ENCODE peak calls at places on chromosomes 2 and 18, in five cellular contexts. One of them, this sample, is unnamed.

GRCh38 chr2:224594840-224595239 is 9.7 kb upstream of the CUL3 start:
- DNase-seq in MM.1S: no peak
- DNase-seq in neuronal stem cell: no peak
- DNase-seq in IMR-90: peak
- DNase-seq in PC-3: peak
- DNase-seq in this sample: no peak

GRCh38 chr2:46993501-46993900 is 77.9 kb upstream of the MCFD2 start:
- DNase-seq in MM.1S: no peak
- DNase-seq in neuronal stem cell: no peak
- DNase-seq in IMR-90: no peak
- DNase-seq in PC-3: no peak
- DNase-seq in this sample: no peak

GRCh38 chr2:36339819-36340218 is 15.8 kb upstream of the CRIM1 start:
- DNase-seq in MM.1S: no peak
- DNase-seq in neuronal stem cell: no peak
- DNase-seq in IMR-90: peak
- DNase-seq in PC-3: no peak
- DNase-seq in this sample: no peak

GRCh38 chr2:215577356-215577755 is 141.5 kb upstream of the FN1 start:
- DNase-seq in MM.1S: no peak
- DNase-seq in neuronal stem cell: no peak
- DNase-seq in IMR-90: peak
- DNase-seq in PC-3: peak
- DNase-seq in this sample: no peak

GRCh38 chr2:147165682-147166081 is 679.1 kb upstream of the ACVR2A start:
- DNase-seq in MM.1S: no peak
- DNase-seq in neuronal stem cell: no peak
- DNase-seq in IMR-90: no peak
- DNase-seq in PC-3: no peak
- DNase-seq in this sample: no peak

GRCh38 chr2:110770696-110771425 is 38.5 kb downstream of the ACOXL start:
- DNase-seq in MM.1S: no peak
- DNase-seq in neuronal stem cell: peak
- DNase-seq in IMR-90: peak
- DNase-seq in PC-3: peak
- DNase-seq in this sample: no peak

GRCh38 chr2:241751152-241751551 is 16.7 kb downstream of the D2HGDH start:
- DNase-seq in MM.1S: no peak
- DNase-seq in neuronal stem cell: no peak
- DNase-seq in IMR-90: no peak
- DNase-seq in PC-3: no peak
- DNase-seq in this sample: no peak

GRCh38 chr2:217261452-217261851 is 401.6 kb upstream of the TNP1 start:
- DNase-seq in MM.1S: no peak
- DNase-seq in neuronal stem cell: no peak
- DNase-seq in IMR-90: peak
- DNase-seq in PC-3: no peak
- DNase-seq in this sample: no peak

GRCh38 chr2:14745288-14746076 is 113.0 kb downstream of the LRATD1 start:
- DNase-seq in MM.1S: no peak
- DNase-seq in neuronal stem cell: no peak
- DNase-seq in IMR-90: no peak
- DNase-seq in PC-3: no peak
- DNase-seq in this sample: no peak

GRCh38 chr18:13264986-13265900 is 46.7 kb downstream of the LDLRAD4 start:
- DNase-seq in MM.1S: no peak
- DNase-seq in neuronal stem cell: no peak
- DNase-seq in IMR-90: no peak
- DNase-seq in PC-3: no peak
- DNase-seq in this sample: peak

GRCh38 chr2:230751062-230751461 is 38.4 kb downstream of the CAB39 start:
- DNase-seq in MM.1S: no peak
- DNase-seq in neuronal stem cell: no peak
- DNase-seq in IMR-90: peak
- DNase-seq in PC-3: peak
- DNase-seq in this sample: no peak

GRCh38 chr2:61887684-61888303 is 662 bp downstream of the CCT4 start:
- DNase-seq in MM.1S: peak
- DNase-seq in neuronal stem cell: peak
- DNase-seq in IMR-90: peak
- DNase-seq in PC-3: peak
- DNase-seq in this sample: no peak

DNA sequence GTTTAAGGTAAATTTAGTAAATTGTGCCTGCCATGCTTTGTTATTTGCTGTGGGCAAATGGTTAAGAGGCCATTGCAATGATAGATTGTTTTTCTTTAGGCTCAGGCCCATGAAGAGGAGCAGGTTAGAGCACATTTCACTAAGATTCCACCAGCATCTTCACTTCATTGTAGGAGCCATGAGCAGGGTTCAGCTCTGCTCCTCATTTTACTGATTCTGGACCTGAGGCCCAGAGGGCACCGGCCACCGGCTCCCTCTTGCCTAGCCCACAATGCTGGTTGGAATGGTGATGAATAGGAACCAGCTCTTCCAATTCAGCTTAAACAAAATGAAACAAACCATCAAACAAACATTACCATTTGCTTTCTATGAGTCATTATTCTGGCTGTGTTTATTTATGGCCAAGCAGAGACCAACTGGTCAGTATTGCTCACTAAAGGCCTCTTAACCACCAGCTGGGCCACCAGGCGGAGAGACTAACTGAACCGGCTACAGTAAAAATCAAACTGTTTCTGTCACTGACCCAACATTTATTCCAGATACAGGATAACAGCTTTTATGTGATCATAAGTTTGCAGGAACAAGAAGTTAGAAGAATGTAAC is 176.7 kb downstream of the MTX2 start:
- DNase-seq in MM.1S: no peak
- DNase-seq in neuronal stem cell: no peak
- DNase-seq in IMR-90: peak
- DNase-seq in PC-3: peak
- DNase-seq in this sample: no peak
- H3K9ac ChIP-seq in MM.1S: no peak
- H3K9ac ChIP-seq in neuronal stem cell: no peak
- H3K9ac ChIP-seq in IMR-90: no peak
- H3K9ac ChIP-seq in PC-3: peak
- H3K9ac ChIP-seq in this sample: no peak

GRCh38 chr18:76565238-76566173 is 70.5 kb upstream of the ZNF516 start:
- DNase-seq in MM.1S: peak
- DNase-seq in neuronal stem cell: peak
- DNase-seq in IMR-90: peak
- DNase-seq in PC-3: peak
- DNase-seq in this sample: peak
- H3K9ac ChIP-seq in MM.1S: no peak
- H3K9ac ChIP-seq in neuronal stem cell: no peak
- H3K9ac ChIP-seq in IMR-90: peak
- H3K9ac ChIP-seq in PC-3: no peak
- H3K9ac ChIP-seq in this sample: peak

GRCh38 chr2:127154985-127155650 is 48.2 kb upstream of the BIN1 start:
- DNase-seq in MM.1S: no peak
- DNase-seq in neuronal stem cell: no peak
- DNase-seq in IMR-90: peak
- DNase-seq in PC-3: no peak
- DNase-seq in this sample: peak

GRCh38 chr2:127154396-127154795 is 47.4 kb upstream of the BIN1 start:
- DNase-seq in MM.1S: no peak
- DNase-seq in neuronal stem cell: no peak
- DNase-seq in IMR-90: no peak
- DNase-seq in PC-3: no peak
- DNase-seq in this sample: no peak

GRCh38 chr2:127157651-127158460 is 50.9 kb upstream of the BIN1 start:
- DNase-seq in MM.1S: no peak
- DNase-seq in neuronal stem cell: peak
- DNase-seq in IMR-90: no peak
- DNase-seq in PC-3: no peak
- DNase-seq in this sample: no peak

GRCh38 chr2:127157114-127157513 is 50.2 kb upstream of the BIN1 start:
- DNase-seq in MM.1S: no peak
- DNase-seq in neuronal stem cell: no peak
- DNase-seq in IMR-90: no peak
- DNase-seq in PC-3: no peak
- DNase-seq in this sample: no peak

GRCh38 chr2:127155901-127156300 is 48.9 kb upstream of the BIN1 start:
- DNase-seq in MM.1S: no peak
- DNase-seq in neuronal stem cell: no peak
- DNase-seq in IMR-90: peak
- DNase-seq in PC-3: no peak
- DNase-seq in this sample: peak
- H3K9ac ChIP-seq in MM.1S: no peak
- H3K9ac ChIP-seq in neuronal stem cell: no peak
- H3K9ac ChIP-seq in IMR-90: no peak
- H3K9ac ChIP-seq in PC-3: no peak
- H3K9ac ChIP-seq in this sample: no peak

GRCh38 chr2:57698935-57699449 is 347.6 kb upstream of the VRK2 start:
- DNase-seq in MM.1S: peak
- DNase-seq in neuronal stem cell: no peak
- DNase-seq in IMR-90: no peak
- DNase-seq in PC-3: no peak
- DNase-seq in this sample: no peak
- H3K9ac ChIP-seq in MM.1S: no peak
- H3K9ac ChIP-seq in neuronal stem cell: no peak
- H3K9ac ChIP-seq in IMR-90: no peak
- H3K9ac ChIP-seq in PC-3: no peak
- H3K9ac ChIP-seq in this sample: no peak

GRCh38 chr2:199459286-199460100 is 1.8 kb upstream of the SATB2 start:
- DNase-seq in MM.1S: peak
- DNase-seq in neuronal stem cell: peak
- DNase-seq in IMR-90: peak
- DNase-seq in PC-3: peak
- DNase-seq in this sample: peak
- H3K9ac ChIP-seq in MM.1S: peak
- H3K9ac ChIP-seq in neuronal stem cell: peak
- H3K9ac ChIP-seq in IMR-90: peak
- H3K9ac ChIP-seq in PC-3: peak
- H3K9ac ChIP-seq in this sample: peak

GRCh38 chr2:236571161-236571560 is 1.5 kb downstream of the ACKR3 start:
- DNase-seq in MM.1S: no peak
- DNase-seq in neuronal stem cell: no peak
- DNase-seq in IMR-90: no peak
- DNase-seq in PC-3: no peak
- DNase-seq in this sample: no peak
- H3K9ac ChIP-seq in MM.1S: no peak
- H3K9ac ChIP-seq in neuronal stem cell: no peak
- H3K9ac ChIP-seq in IMR-90: no peak
- H3K9ac ChIP-seq in PC-3: no peak
- H3K9ac ChIP-seq in this sample: no peak

GRCh38 chr18:59918320-59918755 is 18.5 kb downstream of the PMAIP1 start:
- DNase-seq in MM.1S: no peak
- DNase-seq in neuronal stem cell: no peak
- DNase-seq in IMR-90: peak
- DNase-seq in PC-3: peak
- DNase-seq in this sample: peak
- H3K9ac ChIP-seq in MM.1S: no peak
- H3K9ac ChIP-seq in neuronal stem cell: no peak
- H3K9ac ChIP-seq in IMR-90: no peak
- H3K9ac ChIP-seq in PC-3: peak
- H3K9ac ChIP-seq in this sample: no peak

DNA sequence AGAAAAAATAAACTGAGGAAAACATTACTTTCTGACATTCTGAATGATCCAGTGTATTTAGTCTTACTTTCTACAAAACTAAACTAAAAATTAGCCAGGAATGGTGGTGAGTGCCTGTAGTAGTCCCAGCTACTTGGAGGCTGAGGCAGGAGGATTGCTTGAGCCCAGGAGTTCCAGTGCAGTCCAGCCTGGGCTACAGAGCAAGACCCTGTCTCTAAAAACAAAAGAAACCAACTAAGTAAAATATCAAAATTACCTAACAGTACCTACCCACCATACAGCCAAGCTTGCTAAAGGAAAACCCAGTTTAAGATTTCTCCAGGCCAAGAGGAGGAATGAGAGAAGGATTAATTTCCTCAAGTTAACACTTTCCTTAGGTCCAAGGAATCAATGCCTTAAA is 2.9 kb downstream of the HSPD1 start:
- DNase-seq in MM.1S: no peak
- DNase-seq in neuronal stem cell: no peak
- DNase-seq in IMR-90: no peak
- DNase-seq in PC-3: no peak
- DNase-seq in this sample: no peak
- H3K9ac ChIP-seq in MM.1S: no peak
- H3K9ac ChIP-seq in neuronal stem cell: no peak
- H3K9ac ChIP-seq in IMR-90: no peak
- H3K9ac ChIP-seq in PC-3: no peak
- H3K9ac ChIP-seq in this sample: no peak